ENCODE peak calls at places on chromosome 1, in four cellular contexts. J, C, R and V are unnamed samples.

GRCh38 chr1:25954371-25954938 is 43.4 kb downstream of the PAFAH2 start:
- DNase-seq in J (no peak), C (no peak), R (no peak), V (no peak)

GRCh38 chr1:70778056-70778762 is 269.4 kb downstream of the PTGER3 start:
- DNase-seq in J (no peak), C (no peak), R (no peak), V (no peak)

GRCh38 chr1:225811622-225812487 is 1.9 kb downstream of the EPHX1 start:
- DNase-seq in J (peak), C (peak), R (no peak), V (no peak)

GRCh38 chr1:115062542-115063004 is 26.7 kb downstream of the TSPAN2 start:
- DNase-seq in J (no peak), C (no peak), R (peak), V (no peak)

GRCh38 chr1:192803501-192803900 is 5.3 kb upstream of the RGS2 start:
- DNase-seq in J (no peak), C (no peak), R (no peak), V (no peak)

GRCh38 chr1:234721476-234722266 is 111.7 kb upstream of the IRF2BP2 start:
- DNase-seq in J (no peak), C (peak), R (no peak), V (no peak)

GRCh38 chr1:42552636-42553035 is 89.5 kb downstream of the CCDC30 start:
- DNase-seq in J (no peak), C (no peak), R (no peak), V (no peak)

GRCh38 chr1:61184035-61184713 is 101.8 kb downstream of the NFIA start:
- DNase-seq in J (peak), C (peak), R (no peak), V (no peak)

GRCh38 chr1:62746086-62746808 is 37.7 kb upstream of the ATG4C start:
- DNase-seq in J (no peak), C (peak), R (no peak), V (no peak)

GRCh38 chr1:86429830-86430229 is 5.9 kb downstream of the CLCA2 start:
- DNase-seq in J (no peak), C (no peak), R (no peak), V (no peak)

GRCh38 chr1:198669023-198669698 is 30.3 kb downstream of the PTPRC start:
- DNase-seq in J (peak), C (peak), R (peak), V (no peak)

GRCh38 chr1:228494391-228494790 is 7.2 kb downstream of the RNF187 start:
- DNase-seq in J (no peak), C (no peak), R (no peak), V (no peak)

GRCh38 chr1:107964397-107965111 is 426 bp downstream of the VAV3 start:
- DNase-seq in J (no peak), C (no peak), R (no peak), V (peak)

GRCh38 chr1:81388435-81388834 is 412.3 kb upstream of the ADGRL2 start:
- DNase-seq in J (no peak), C (no peak), R (no peak), V (no peak)

GRCh38 chr1:174652496-174653280 is 204.9 kb downstream of the GPR52 start:
- DNase-seq in J (no peak), C (peak), R (no peak), V (no peak)

GRCh38 chr1:202034683-202035462 is 24.5 kb downstream of the ELF3 start:
- DNase-seq in J (peak), C (peak), R (peak), V (peak)

GRCh38 chr1:5990913-5991783 is 1.1 kb downstream of the NPHP4 start:
- DNase-seq in J (peak), C (no peak), R (no peak), V (no peak)
- TF ChIP-seq CEBPB in J (no peak), C (no peak), R (no peak), V (no peak)

GRCh38 chr1:180841460-180841859 is 71.2 kb upstream of the KIAA1614 start:
- DNase-seq in J (no peak), C (no peak), R (no peak), V (no peak)

GRCh38 chr1:180845352-180845751 is 67.3 kb upstream of the KIAA1614 start:
- DNase-seq in J (no peak), C (no peak), R (no peak), V (no peak)

GRCh38 chr1:180842890-180843289 is 69.8 kb upstream of the KIAA1614 start:
- DNase-seq in J (no peak), C (no peak), R (no peak), V (no peak)

GRCh38 chr1:180842052-180842451 is 70.6 kb upstream of the KIAA1614 start:
- DNase-seq in J (no peak), C (no peak), R (no peak), V (no peak)

GRCh38 chr1:180842482-180842881 is 70.2 kb upstream of the KIAA1614 start:
- DNase-seq in J (no peak), C (no peak), R (no peak), V (no peak)
- TF ChIP-seq CREB1 in J (no peak), C (no peak), R (no peak), V (no peak)

DNA sequence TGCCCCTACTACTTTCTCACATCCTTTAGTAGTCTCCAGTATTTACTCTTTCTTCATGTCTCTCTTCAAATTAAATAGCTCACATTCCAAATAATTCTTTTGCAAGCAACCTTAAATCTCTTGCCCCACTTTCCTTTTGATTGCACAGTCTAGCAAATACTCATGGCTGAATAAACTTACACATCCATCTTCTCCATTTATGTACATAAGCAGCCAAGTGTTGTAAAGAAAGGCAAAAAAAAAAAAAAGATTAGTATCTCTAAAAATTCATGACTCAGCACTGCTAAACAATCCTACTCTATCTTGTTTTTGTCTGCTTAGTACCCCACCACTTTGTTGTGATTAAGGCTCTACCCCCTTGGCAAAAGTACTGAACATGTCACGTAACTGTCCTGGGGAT is 42.6 kb downstream of the F13B start:
- DNase-seq in J (no peak), C (peak), R (no peak), V (no peak)
- TF ChIP-seq CEBPB in J (no peak), C (no peak), R (no peak), V (no peak)

GRCh38 chr1:203453616-203454015 is 22.0 kb upstream of the PRELP start:
- DNase-seq in J (no peak), C (no peak), R (no peak), V (no peak)
- TF ChIP-seq CREB1 in J (no peak), C (no peak), R (no peak), V (no peak)